ENCODE peak calls at places on chromosomes 1 and 21, in nine cellular contexts. Q, R, V, W, F, K, B, G and Y are unnamed samples.

GRCh38 chr1:1117469-1117831 is 1.6 kb upstream of the C1orf159 start:
- DNase-seq in Q (no peak), R (peak), V (peak), W (no peak), F (no peak), K (no peak), B (no peak), G (no peak), Y (no peak)

GRCh38 chr1:24744911-24745710 is at the start of gene CLIC4:
- DNase-seq in Q (peak), R (peak), V (peak), W (peak), F (peak), K (peak), B (peak), G (peak), Y (peak)

GRCh38 chr1:207219979-207220889 is 101.2 kb upstream of the CD55 start:
- DNase-seq in Q (no peak), R (no peak), V (no peak), W (no peak), F (no peak), K (no peak), B (no peak), G (no peak), Y (no peak)

GRCh38 chr1:153386500-153386901 is 4.4 kb downstream of the S100A8 start:
- DNase-seq in Q (no peak), R (peak), V (peak), W (no peak), F (no peak), K (peak), B (peak), G (peak), Y (peak)

GRCh38 chr1:159798893-159799292 is 3.3 kb upstream of the FCRL6 start:
- DNase-seq in Q (peak), R (peak), V (peak), W (peak), F (peak), K (no peak), B (no peak), G (peak), Y (peak)

GRCh38 chr1:1246601-1247340 is at the start of gene C1QTNF12:
- DNase-seq in Q (no peak), R (no peak), V (no peak), W (no peak), F (no peak), K (no peak), B (no peak), G (no peak), Y (no peak)

GRCh38 chr1:165403835-165404482 is 41.0 kb downstream of the RXRG start:
- DNase-seq in Q (no peak), R (peak), V (no peak), W (peak), F (peak), K (no peak), B (no peak), G (peak), Y (no peak)

GRCh38 chr1:86773331-86774288 is 69.2 kb downstream of the SH3GLB1 start:
- DNase-seq in Q (no peak), R (no peak), V (no peak), W (peak), F (no peak), K (no peak), B (no peak), G (peak), Y (no peak)

GRCh38 chr21:28872218-28872617 is 120.5 kb downstream of the LTN1 start:
- DNase-seq in Q (no peak), R (no peak), V (no peak), W (no peak), F (no peak), K (no peak), B (no peak), G (peak), Y (no peak)

GRCh38 chr1:204296431-204296988 is 63.2 kb downstream of the PLEKHA6 start:
- DNase-seq in Q (no peak), R (peak), V (no peak), W (peak), F (peak), K (no peak), B (no peak), G (no peak), Y (no peak)

GRCh38 chr1:180175291-180175690 is 20.6 kb downstream of the QSOX1 start:
- DNase-seq in Q (no peak), R (no peak), V (no peak), W (no peak), F (no peak), K (no peak), B (no peak), G (no peak), Y (no peak)

GRCh38 chr1:206586501-206587445 is 25.5 kb downstream of the EIF2D start:
- DNase-seq in Q (no peak), R (no peak), V (no peak), W (peak), F (peak), K (no peak), B (no peak), G (peak), Y (no peak)

GRCh38 chr1:102628008-102628736 is 480.1 kb downstream of the COL11A1 start:
- DNase-seq in Q (no peak), R (no peak), V (no peak), W (peak), F (no peak), K (no peak), B (no peak), G (no peak), Y (no peak)

DNA sequence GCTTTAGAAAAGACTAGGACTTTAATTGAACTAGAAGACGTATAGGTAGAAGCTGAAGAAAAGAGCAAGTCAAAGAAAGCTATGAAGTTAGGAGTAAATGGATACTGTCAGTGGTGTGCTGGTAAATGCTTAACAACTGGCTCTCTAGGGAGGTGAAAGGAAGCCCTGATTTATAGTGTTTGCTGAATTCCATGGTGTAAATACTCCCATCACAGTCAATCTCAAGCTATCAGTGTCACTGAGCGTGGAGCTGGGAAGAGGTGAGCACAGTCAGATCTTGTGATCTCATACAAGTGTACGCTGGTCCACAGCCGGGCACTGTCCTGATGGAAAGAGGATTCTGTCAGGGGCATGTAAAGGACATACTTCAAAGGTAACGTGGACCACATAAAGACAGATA is 28.3 kb downstream of the ELAPOR1 start:
- DNase-seq in Q (no peak), R (no peak), V (no peak), W (no peak), F (no peak), K (no peak), B (no peak), G (no peak), Y (no peak)
- H3K4me3 ChIP-seq in Q (no peak), R (no peak), V (no peak), W (no peak), F (no peak), K (no peak), B (no peak), G (no peak), Y (no peak)

GRCh38 chr1:97307151-97307550 is 585.6 kb downstream of the PTBP2 start:
- DNase-seq in Q (no peak), R (no peak), V (no peak), W (no peak), F (no peak), K (no peak), B (no peak), G (no peak), Y (no peak)

GRCh38 chr1:97308131-97308530 is 586.5 kb downstream of the PTBP2 start:
- DNase-seq in Q (no peak), R (no peak), V (no peak), W (no peak), F (no peak), K (no peak), B (no peak), G (no peak), Y (no peak)

GRCh38 chr1:97306504-97306903 is 584.9 kb downstream of the PTBP2 start:
- DNase-seq in Q (no peak), R (no peak), V (no peak), W (no peak), F (no peak), K (no peak), B (no peak), G (no peak), Y (no peak)

GRCh38 chr1:97304366-97304765 is 582.8 kb downstream of the PTBP2 start:
- DNase-seq in Q (no peak), R (no peak), V (no peak), W (no peak), F (no peak), K (no peak), B (no peak), G (no peak), Y (no peak)
- TF ChIP-seq CTCF in Q (no peak), R (no peak), V (no peak), W (no peak), F (no peak), K (no peak), B (no peak), G (no peak), Y (no peak)

DNA sequence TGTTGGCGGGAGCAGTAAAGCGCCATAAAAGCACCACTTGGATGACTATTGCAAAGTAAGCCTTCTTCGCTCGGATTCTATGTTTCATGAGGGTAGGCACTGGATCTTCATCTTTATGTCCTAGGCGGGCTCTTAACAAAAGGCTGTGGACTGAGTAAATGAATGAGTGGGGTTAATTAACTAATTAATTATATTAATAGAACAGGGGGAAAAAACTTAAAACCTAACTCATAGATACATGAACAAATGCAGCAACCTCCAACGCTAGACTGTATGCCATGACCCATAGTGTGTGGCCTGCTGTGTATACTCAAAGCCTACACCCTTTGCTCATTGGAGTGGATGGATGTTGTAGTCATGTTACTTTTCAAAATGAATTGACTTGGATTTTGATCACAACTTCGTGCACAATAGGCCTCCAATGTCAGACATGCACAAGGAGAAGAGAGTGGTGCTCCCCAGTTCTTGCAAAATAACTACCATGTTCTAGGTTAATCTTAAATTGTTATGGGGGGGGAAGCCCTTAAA is 417 bp upstream of the GFI1 start:
- DNase-seq in Q (no peak), R (no peak), V (no peak), W (no peak), F (no peak), K (no peak), B (no peak), G (no peak), Y (no peak)
- H3K4me3 ChIP-seq in Q (no peak), R (no peak), V (peak), W (no peak), F (no peak), K (peak), B (peak), G (no peak), Y (no peak)

GRCh38 chr1:181482521-181483083 is 715 bp upstream of the CACNA1E start:
- DNase-seq in Q (no peak), R (peak), V (no peak), W (no peak), F (no peak), K (no peak), B (no peak), G (peak), Y (no peak)
- TF ChIP-seq CTCF in Q (no peak), R (no peak), V (no peak), W (no peak), F (no peak), K (no peak), B (no peak), G (no peak), Y (no peak)

DNA sequence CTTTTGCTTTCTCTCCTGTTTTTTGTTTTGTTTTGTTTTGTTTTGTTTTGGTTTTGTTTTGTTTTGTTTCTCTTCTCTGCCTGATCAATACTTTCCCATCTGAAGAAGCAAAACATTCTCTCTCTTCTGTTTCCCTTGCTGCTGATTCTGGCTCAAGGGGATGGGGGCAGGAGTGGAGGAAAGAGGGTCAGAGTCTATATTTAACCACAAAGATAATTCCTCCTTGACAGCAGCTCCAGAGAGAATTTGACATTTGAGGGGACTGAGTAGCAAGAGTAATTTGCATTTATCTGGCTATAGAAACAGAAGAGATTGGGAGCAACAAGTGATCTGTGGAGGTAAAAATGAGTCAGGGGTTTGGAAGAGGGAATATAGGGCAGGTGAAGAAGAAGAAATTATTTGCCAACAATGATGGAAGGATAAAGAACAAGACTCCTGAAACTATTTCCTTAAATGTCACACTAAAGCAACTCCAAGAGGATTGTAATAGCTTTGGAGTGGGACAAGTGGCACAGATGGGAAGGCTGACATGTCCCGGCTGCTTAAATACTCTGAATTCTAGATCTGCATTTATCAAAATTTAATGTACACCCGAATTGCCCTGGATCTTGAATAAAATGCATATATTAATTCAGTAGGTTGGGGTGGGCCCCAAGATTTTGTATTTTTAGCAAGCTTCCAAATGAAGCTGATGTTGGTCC is 349.3 kb upstream of the PLXNA2 start:
- DNase-seq in Q (no peak), R (no peak), V (no peak), W (no peak), F (no peak), K (no peak), B (no peak), G (no peak), Y (no peak)
- H3K4me3 ChIP-seq in Q (no peak), R (no peak), V (peak), W (no peak), F (no peak), K (no peak), B (no peak), G (no peak), Y (no peak)